ENCODE peak calls at places on chromosomes 2 and 18, in ten cellular contexts. T is aorta; W is GM12865; C is SIG-M5; E is Daoy; X is pons; I is CD8-positive, alpha-beta memory T cell; J is anterior cingulate cortex; N is GM13977; Q is GM03348. S is an unnamed sample.
A peak's percentile ranks its signal among the peaks of the same experiment; 100 is the strongest.

GRCh38 chr2:196696423-196697073 is 57.0 kb downstream of the CCDC150 start:
- DNase-seq in E (peak; percentile 59), X (no peak), T (no peak), C (no peak), J (no peak), I (no peak), W (no peak), N (no peak), Q (peak; percentile 6), S (no peak)

GRCh38 chr2:240951045-240951594 is 45.0 kb downstream of the CROCC2 start:
- DNase-seq in T (peak; percentile 1), C (no peak), I (no peak), J (no peak), N (no peak), X (no peak), Q (no peak), W (no peak), E (no peak), S (no peak)

GRCh38 chr2:88628569-88628939 is 1.3 kb upstream of the EIF2AK3 start:
- DNase-seq in X (peak; percentile 9), Q (no peak), W (no peak), C (no peak), J (no peak), E (no peak), T (no peak), N (no peak), I (no peak), S (no peak)

GRCh38 chr2:8159966-8160603 is 521.8 kb upstream of the ID2 start:
- DNase-seq in N (peak; percentile 45), W (peak; percentile 42), E (no peak), I (no peak), J (no peak), C (no peak), T (no peak), X (no peak), Q (no peak), S (no peak)

GRCh38 chr2:60152226-60152833 is 401.1 kb downstream of the BCL11A start:
- DNase-seq in J (no peak), C (no peak), T (no peak), W (peak; percentile 61), I (no peak), Q (peak; percentile 16), N (peak; percentile 27), X (no peak), E (no peak), S (no peak)

GRCh38 chr2:97792416-97792815 is 79.0 kb downstream of the ZAP70 start:
- DNase-seq in N (no peak), I (no peak), T (no peak), W (no peak), E (no peak), X (no peak), J (no peak), Q (no peak), C (no peak), S (no peak)

GRCh38 chr18:57218281-57218680 is 71.4 kb downstream of the BOD1L2 start:
- DNase-seq in W (no peak), X (no peak), N (no peak), E (no peak), T (no peak), C (no peak), I (no peak), Q (no peak), J (no peak), S (no peak)

GRCh38 chr2:105760639-105761337 is 16.1 kb downstream of the NCK2 start:
- DNase-seq in I (no peak), Q (no peak), X (no peak), E (no peak), J (no peak), N (no peak), W (peak; percentile 68), C (no peak), T (no peak), S (no peak)

GRCh38 chr18:48725596-48725995 is 186.8 kb downstream of the CTIF start:
- DNase-seq in C (no peak), E (no peak), W (no peak), J (no peak), T (no peak), I (no peak), X (no peak), Q (no peak), N (no peak), S (no peak)

GRCh38 chr2:221444106-221444505 is 128.0 kb downstream of the EPHA4 start:
- DNase-seq in X (no peak), I (no peak), N (no peak), T (no peak), E (peak; percentile 48), W (no peak), Q (peak; percentile 68), C (no peak), J (no peak), S (no peak)

GRCh38 chr18:477565-477964 is 22.9 kb downstream of the COLEC12 start:
- DNase-seq in W (peak; percentile 44), X (no peak), T (no peak), E (no peak), J (no peak), I (no peak), C (no peak), N (peak; percentile 38), Q (no peak), S (no peak)

GRCh38 chr18:61948842-61949438 is 56.1 kb upstream of the RNF152 start:
- DNase-seq in C (no peak), J (no peak), N (no peak), T (no peak), I (no peak), X (no peak), E (no peak), W (no peak), Q (no peak), S (no peak)

S was measured in NCI-H446.